ENCODE peak calls at places on chromosomes 16 and 17, in five cellular contexts. W is ELF-1; Q is ovary; L is CD8-positive, alpha-beta memory T cell; V is lung. C is an unnamed sample.

GRCh38 chr17:78839762-78840529 is 668 bp downstream of the USP36 start:
- DNase-seq in V (peak; percentile 52), Q (no peak), W (peak; percentile 53), L (peak; percentile 73), C (no peak)

GRCh38 chr16:51286272-51286671 is 135.2 kb upstream of the SALL1 start:
- DNase-seq in L (no peak), Q (no peak), V (no peak), W (no peak), C (no peak)

GRCh38 chr17:60248618-60249516 is 99.1 kb downstream of the CA4 start:
- DNase-seq in W (no peak), L (no peak), V (no peak), Q (no peak), C (no peak)

GRCh38 chr16:68351991-68352431 is 41.2 kb downstream of the PRMT7 start:
- DNase-seq in L (no peak), Q (no peak), W (no peak), V (peak; percentile 47), C (peak; percentile 76)

GRCh38 chr17:35766903-35767510 is 6.3 kb downstream of the C17orf50 start:
- DNase-seq in L (no peak), V (no peak), Q (no peak), W (no peak), C (no peak)

GRCh38 chr16:14486520-14487303 is 143.3 kb downstream of the PARN start:
- DNase-seq in W (peak; percentile 89), L (no peak), V (peak; percentile 83), Q (peak; percentile 91), C (peak; percentile 89)

GRCh38 chr17:41664587-41665565 is 23.8 kb upstream of the EIF1 start:
- DNase-seq in L (no peak), Q (no peak), V (no peak), W (no peak), C (no peak)

GRCh38 chr17:81912441-81913309 is 1.5 kb upstream of the PCYT2 start:
- DNase-seq in V (no peak), Q (no peak), L (no peak), W (no peak), C (no peak)

GRCh38 chr17:34401165-34401564 is 38.1 kb upstream of the CCL1 start:
- DNase-seq in L (no peak), V (no peak), Q (no peak), W (no peak), C (peak; percentile 52)

GRCh38 chr17:30271102-30271501 is 20.6 kb downstream of the BLMH start:
- DNase-seq in Q (no peak), W (no peak), V (no peak), L (no peak), C (no peak)

GRCh38 chr17:78375401-78376079 is 2.9 kb upstream of the PGS1 start:
- DNase-seq in L (no peak), W (peak; percentile 41), V (peak; percentile 73), Q (peak; percentile 41), C (peak; percentile 56)

GRCh38 chr17:51487947-51488346 is 227.6 kb downstream of the UTP18 start:
- DNase-seq in W (peak; percentile 49), Q (no peak), V (no peak), L (no peak), C (no peak)

GRCh38 chr16:15033309-15033707 is 22.6 kb downstream of the NTAN1 start:
- DNase-seq in Q (no peak), L (no peak), W (no peak), V (no peak), C (no peak)

GRCh38 chr16:24523569-24523968 is 15.8 kb upstream of the RBBP6 start:
- DNase-seq in Q (no peak), W (peak; percentile 74), L (no peak), V (no peak), C (no peak)

GRCh38 chr16:74160759-74161158 is 135.9 kb upstream of the PSMD7 start:
- DNase-seq in V (no peak), L (no peak), Q (no peak), W (no peak), C (no peak)

GRCh38 chr16:68319185-68319908 is 8.5 kb downstream of the PRMT7 start:
- DNase-seq in L (no peak), W (peak; percentile 36), V (no peak), Q (no peak), C (no peak)

GRCh38 chr17:69358688-69359596 is 32.0 kb upstream of the ABCA5 start:
- DNase-seq in W (peak; percentile 64), Q (no peak), L (no peak), V (no peak), C (no peak)

GRCh38 chr16:89936508-89936907 is 12.0 kb upstream of the DEF8 start:
- DNase-seq in Q (no peak), L (no peak), W (no peak), V (no peak), C (no peak)

GRCh38 chr17:78125138-78125913 is 3.2 kb downstream of the TMC6 start:
- DNase-seq in Q (no peak), L (peak; percentile 59), V (no peak), W (no peak), C (no peak)

GRCh38 chr17:1934901-1935300 is 90.2 kb downstream of the RTN4RL1 start:
- DNase-seq in Q (no peak), V (no peak), L (no peak), W (no peak), C (no peak)

GRCh38 chr16:27973678-27974077 is 89.8 kb downstream of the GSG1L start:
- DNase-seq in W (peak; percentile 24), Q (no peak), L (no peak), V (no peak), C (no peak)

GRCh38 chr16:3695610-3696369 is 21.5 kb downstream of the TRAP1 start:
- DNase-seq in Q (no peak), V (no peak), W (no peak), L (no peak), C (no peak)

GRCh38 chr17:57097832-57098421 is 12.9 kb downstream of the AKAP1 start:
- DNase-seq in L (no peak), V (no peak), W (no peak), Q (peak; percentile 51), C (no peak)

GRCh38 chr17:72560303-72561247 is 439.8 kb downstream of the SOX9 start:
- DNase-seq in Q (no peak), W (peak; percentile 81), L (peak; percentile 52), V (peak; percentile 58), C (no peak)

GRCh38 chr16:89708481-89708931 is 7.0 kb upstream of the SPATA2L start:
- DNase-seq in L (no peak), Q (no peak), W (no peak), V (no peak), C (no peak)

GRCh38 chr16:65525743-65526142 is 403.9 kb upstream of the CDH11 start:
- DNase-seq in Q (no peak), W (no peak), V (no peak), L (no peak), C (no peak)

GRCh38 chr17:80943346-80944145 is 48.1 kb upstream of the CHMP6 start:
- DNase-seq in W (no peak), L (peak; percentile 28), V (no peak), Q (no peak), C (no peak)